ENCODE peak calls at places on chromosomes 3 and 15, in four cellular contexts. One of them, this sample, is unnamed.

GRCh38 chr3:30347679-30348216 is 258.7 kb upstream of the TGFBR2 start:
- DNase-seq in CD8-positive, alpha-beta memory T cell: no peak
- DNase-seq in NCI-H82: peak
- DNase-seq in iPS DF 6.9: no peak
- DNase-seq in this sample: no peak

GRCh38 chr15:99412082-99412481 is 153.7 kb upstream of the MEF2A start:
- DNase-seq in CD8-positive, alpha-beta memory T cell: no peak
- DNase-seq in NCI-H82: no peak
- DNase-seq in iPS DF 6.9: no peak
- DNase-seq in this sample: no peak

GRCh38 chr15:49134683-49135341 is 20.6 kb downstream of the COPS2 start:
- DNase-seq in NCI-H82: no peak
- DNase-seq in iPS DF 6.9: no peak
- DNase-seq in CD8-positive, alpha-beta memory T cell: no peak
- DNase-seq in this sample: no peak

GRCh38 chr15:57382222-57382621 is 5.9 kb downstream of the CGNL1 start:
- DNase-seq in iPS DF 6.9: no peak
- DNase-seq in NCI-H82: peak
- DNase-seq in CD8-positive, alpha-beta memory T cell: no peak
- DNase-seq in this sample: no peak

GRCh38 chr3:193761969-193762368 is 169.0 kb downstream of the OPA1 start:
- DNase-seq in iPS DF 6.9: no peak
- DNase-seq in CD8-positive, alpha-beta memory T cell: no peak
- DNase-seq in NCI-H82: no peak
- DNase-seq in this sample: no peak

GRCh38 chr15:54149115-54149531 is 170.9 kb downstream of the UNC13C start:
- DNase-seq in CD8-positive, alpha-beta memory T cell: no peak
- DNase-seq in NCI-H82: no peak
- DNase-seq in iPS DF 6.9: no peak
- DNase-seq in this sample: no peak

GRCh38 chr3:150275946-150276345 is 132.2 kb upstream of the TSC22D2 start:
- DNase-seq in CD8-positive, alpha-beta memory T cell: no peak
- DNase-seq in NCI-H82: no peak
- DNase-seq in iPS DF 6.9: no peak
- DNase-seq in this sample: no peak

GRCh38 chr15:86555114-86555513 is 475.4 kb downstream of the AGBL1 start:
- DNase-seq in CD8-positive, alpha-beta memory T cell: no peak
- DNase-seq in NCI-H82: no peak
- DNase-seq in iPS DF 6.9: no peak
- DNase-seq in this sample: no peak

GRCh38 chr3:19173945-19174344 is 25.6 kb downstream of the KCNH8 start:
- DNase-seq in iPS DF 6.9: peak
- DNase-seq in CD8-positive, alpha-beta memory T cell: no peak
- DNase-seq in NCI-H82: no peak
- DNase-seq in this sample: peak

GRCh38 chr15:67127925-67128324 is 62.5 kb downstream of the SMAD3 start:
- DNase-seq in iPS DF 6.9: no peak
- DNase-seq in NCI-H82: no peak
- DNase-seq in CD8-positive, alpha-beta memory T cell: no peak
- DNase-seq in this sample: no peak

GRCh38 chr3:171225698-171226097 is 199.2 kb upstream of the SLC2A2 start:
- DNase-seq in CD8-positive, alpha-beta memory T cell: no peak
- DNase-seq in iPS DF 6.9: no peak
- DNase-seq in NCI-H82: no peak
- DNase-seq in this sample: no peak

GRCh38 chr3:66393486-66394260 is 107.1 kb downstream of the LRIG1 start:
- DNase-seq in CD8-positive, alpha-beta memory T cell: peak
- DNase-seq in iPS DF 6.9: no peak
- DNase-seq in NCI-H82: no peak
- DNase-seq in this sample: no peak

GRCh38 chr15:86267892-86268291 is 188.2 kb downstream of the AGBL1 start:
- DNase-seq in CD8-positive, alpha-beta memory T cell: no peak
- DNase-seq in NCI-H82: no peak
- DNase-seq in iPS DF 6.9: no peak
- DNase-seq in this sample: no peak

GRCh38 chr15:50718700-50719125 is 32.1 kb upstream of the TRPM7 start:
- DNase-seq in CD8-positive, alpha-beta memory T cell: no peak
- DNase-seq in iPS DF 6.9: no peak
- DNase-seq in NCI-H82: no peak
- DNase-seq in this sample: no peak

GRCh38 chr3:23421811-23422510 is 218.8 kb downstream of the UBE2E2 start:
- DNase-seq in CD8-positive, alpha-beta memory T cell: no peak
- DNase-seq in iPS DF 6.9: no peak
- DNase-seq in NCI-H82: no peak
- DNase-seq in this sample: no peak

GRCh38 chr3:176174060-176174459 is 1023.2 kb downstream of the TBL1XR1 start:
- DNase-seq in CD8-positive, alpha-beta memory T cell: no peak
- DNase-seq in NCI-H82: no peak
- DNase-seq in iPS DF 6.9: no peak
- DNase-seq in this sample: no peak

GRCh38 chr15:45635191-45635638 is 386 bp downstream of the SQOR start:
- DNase-seq in CD8-positive, alpha-beta memory T cell: peak
- DNase-seq in NCI-H82: peak
- DNase-seq in iPS DF 6.9: no peak
- DNase-seq in this sample: no peak

GRCh38 chr15:37758412-37758811 is 176.0 kb upstream of the TMCO5A start:
- DNase-seq in NCI-H82: no peak
- DNase-seq in iPS DF 6.9: no peak
- DNase-seq in CD8-positive, alpha-beta memory T cell: no peak
- DNase-seq in this sample: no peak

GRCh38 chr15:43771816-43772215 is 5.0 kb downstream of the ELL3 start:
- DNase-seq in NCI-H82: no peak
- DNase-seq in CD8-positive, alpha-beta memory T cell: no peak
- DNase-seq in iPS DF 6.9: no peak
- DNase-seq in this sample: no peak

GRCh38 chr3:105032541-105032940 is 334.2 kb upstream of the ALCAM start:
- DNase-seq in CD8-positive, alpha-beta memory T cell: no peak
- DNase-seq in NCI-H82: no peak
- DNase-seq in iPS DF 6.9: no peak
- DNase-seq in this sample: no peak